ENCODE peak calls at places on chromosomes 11 and 22, in six cellular contexts. H, B, G, K, R and C are unnamed samples. For H3K27me3, the result is how much of the 10 kb centered on the place peaks cover.

GRCh38 chr11:68481579-68482240 is 21.2 kb downstream of the PPP6R3 start:
- DNase-seq in H (no peak), B (no peak), G (no peak), K (no peak), R (no peak), C (no peak)

GRCh38 chr22:20429254-20430100 is 8.1 kb downstream of the SCARF2 start:
- DNase-seq in H (peak), B (peak), G (no peak), K (peak), R (no peak), C (peak)

GRCh38 chr22:36745301-36745995 is 30.5 kb downstream of the IFT27 start:
- DNase-seq in H (no peak), B (no peak), G (no peak), K (peak), R (no peak), C (peak)

GRCh38 chr11:77473001-77473800 is 693 bp downstream of the PAK1 start:
- DNase-seq in H (peak), B (peak), G (no peak), K (peak), R (peak), C (no peak)

GRCh38 chr11:103671143-103671651 is 365.2 kb upstream of the DDI1 start:
- DNase-seq in H (no peak), B (no peak), G (no peak), K (no peak), R (no peak), C (no peak)

GRCh38 chr11:122797651-122798050 is 40.6 kb upstream of the CRTAM start:
- DNase-seq in H (no peak), B (no peak), G (no peak), K (no peak), R (no peak), C (no peak)

GRCh38 chr11:12677131-12677530 is 2.9 kb downstream of the TEAD1 start:
- DNase-seq in H (no peak), B (no peak), G (peak), K (no peak), R (peak), C (no peak)

GRCh38 chr11:35257287-35257686 is 118.3 kb downstream of the CD44 start:
- DNase-seq in H (peak), B (peak), G (no peak), K (no peak), R (no peak), C (no peak)

GRCh38 chr11:70744396-70745185 is 346.3 kb downstream of the CTTN start:
- DNase-seq in H (no peak), B (no peak), G (no peak), K (peak), R (no peak), C (no peak)

GRCh38 chr11:2200536-2200935 is 28.9 kb upstream of the TH start:
- DNase-seq in H (no peak), B (no peak), G (no peak), K (peak), R (no peak), C (no peak)

GRCh38 chr22:42961815-42962214 is 53.1 kb downstream of the PACSIN2 start:
- DNase-seq in H (no peak), B (no peak), G (no peak), K (no peak), R (no peak), C (no peak)

GRCh38 chr11:120182790-120183491 is 27.9 kb upstream of the OAF start:
- DNase-seq in H (no peak), B (no peak), G (no peak), K (no peak), R (peak), C (peak)

GRCh38 chr11:69587454-69588081 is 53.4 kb upstream of the CCND1 start:
- DNase-seq in H (no peak), B (no peak), G (peak), K (no peak), R (no peak), C (peak)

GRCh38 chr11:112320668-112321067 is 60.0 kb upstream of the PLET1 start:
- DNase-seq in H (no peak), B (no peak), G (peak), K (peak), R (peak), C (peak)

GRCh38 chr11:90288207-90288821 is 65.5 kb upstream of the CHORDC1 start:
- DNase-seq in H (no peak), B (peak), G (peak), K (no peak), R (no peak), C (peak)

GRCh38 chr11:119338318-119338890 is 2.3 kb downstream of the C1QTNF5 start:
- DNase-seq in H (no peak), B (peak), G (peak), K (peak), R (peak), C (no peak)

GRCh38 chr11:35740061-35740824 is 77.7 kb downstream of the TRIM44 start:
- DNase-seq in H (no peak), B (no peak), G (no peak), K (no peak), R (no peak), C (no peak)

GRCh38 chr11:114259124-114259526 is 37.1 kb upstream of the NNMT start:
- DNase-seq in H (no peak), B (no peak), G (no peak), K (peak), R (no peak), C (no peak)

GRCh38 chr11:112364962-112365481 is 104.4 kb upstream of the PLET1 start:
- DNase-seq in H (no peak), B (no peak), G (peak), K (no peak), R (peak), C (peak)

GRCh38 chr11:9664276-9665171 is 647 bp downstream of the SWAP70 start:
- DNase-seq in H (peak), B (peak), G (peak), K (peak), R (no peak), C (peak)

GRCh38 chr11:16881074-16881709 is 133.0 kb downstream of the PLEKHA7 start:
- DNase-seq in H (no peak), B (peak), G (no peak), K (peak), R (peak), C (peak)

GRCh38 chr11:2273311-2273710 is 2.9 kb upstream of the ASCL2 start:
- DNase-seq in H (no peak), B (no peak), G (no peak), K (no peak), R (no peak), C (no peak)

GRCh38 chr22:20530368-20531153 is 23.2 kb downstream of the MED15 start:
- DNase-seq in H (no peak), B (no peak), G (peak), K (peak), R (no peak), C (peak)

GRCh38 chr22:48782326-48782725 is 1045.3 kb downstream of the BRD1 start:
- DNase-seq in H (no peak), B (no peak), G (no peak), K (no peak), R (no peak), C (no peak)

GRCh38 chr22:48783821-48784266 is 1043.8 kb downstream of the BRD1 start:
- DNase-seq in H (no peak), B (no peak), G (no peak), K (no peak), R (no peak), C (no peak)

GRCh38 chr22:48781391-48781790 is 1046.3 kb downstream of the BRD1 start:
- DNase-seq in H (no peak), B (no peak), G (no peak), K (no peak), R (no peak), C (no peak)

GRCh38 chr22:48781868-48782267 is 1045.8 kb downstream of the BRD1 start:
- DNase-seq in H (no peak), B (no peak), G (no peak), K (no peak), R (no peak), C (no peak)

GRCh38 chr22:48782817-48783511 is 1044.7 kb downstream of the BRD1 start:
- DNase-seq in H (no peak), B (no peak), G (no peak), K (no peak), R (no peak), C (no peak)
- TF ChIP-seq CTCF in H (no peak), B (peak), G (no peak), K (peak), R (no peak), C (no peak)

DNA sequence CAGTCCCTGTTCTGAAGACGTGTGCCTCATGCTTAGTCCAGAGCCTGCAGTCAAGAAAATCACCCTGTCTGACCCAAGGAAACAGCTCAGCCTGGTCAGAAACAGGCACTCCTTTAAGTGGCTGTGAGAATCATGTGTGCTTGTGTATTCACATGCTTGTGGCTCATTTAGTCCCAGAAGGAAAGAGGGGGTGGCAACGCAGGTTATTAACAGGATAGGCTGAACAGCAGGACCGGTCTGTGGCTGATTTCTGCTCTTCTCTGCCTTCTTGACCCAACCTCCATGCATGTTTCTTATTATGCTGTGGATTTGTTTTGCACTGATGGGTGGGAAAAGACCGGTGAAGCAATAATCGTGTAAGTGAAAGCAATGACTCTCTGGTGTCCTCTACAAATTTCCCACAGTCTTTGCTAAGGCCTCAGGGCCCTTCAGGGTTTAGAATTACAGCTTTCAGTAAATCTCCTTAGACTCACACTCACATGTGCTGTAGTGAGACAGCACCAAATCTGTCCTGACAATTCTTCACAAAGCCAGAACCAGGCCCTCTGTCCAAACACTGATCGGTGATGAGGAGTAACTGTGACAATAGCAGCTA is 288.1 kb downstream of the ETS1 start:
- DNase-seq in H (no peak), B (no peak), G (no peak), K (no peak), R (no peak), C (peak)
- H3K4me3 ChIP-seq in H (no peak), B (no peak), G (no peak), K (no peak), R (no peak), C (no peak)

GRCh38 chr11:78647986-78648875 is 73.6 kb upstream of the NARS2 start:
- DNase-seq in H (no peak), B (no peak), G (no peak), K (no peak), R (no peak), C (no peak)
- H3K27me3 ChIP-seq in H (under half), B (under half), G (under half), K (under half), R (under half), C (under half)

DNA sequence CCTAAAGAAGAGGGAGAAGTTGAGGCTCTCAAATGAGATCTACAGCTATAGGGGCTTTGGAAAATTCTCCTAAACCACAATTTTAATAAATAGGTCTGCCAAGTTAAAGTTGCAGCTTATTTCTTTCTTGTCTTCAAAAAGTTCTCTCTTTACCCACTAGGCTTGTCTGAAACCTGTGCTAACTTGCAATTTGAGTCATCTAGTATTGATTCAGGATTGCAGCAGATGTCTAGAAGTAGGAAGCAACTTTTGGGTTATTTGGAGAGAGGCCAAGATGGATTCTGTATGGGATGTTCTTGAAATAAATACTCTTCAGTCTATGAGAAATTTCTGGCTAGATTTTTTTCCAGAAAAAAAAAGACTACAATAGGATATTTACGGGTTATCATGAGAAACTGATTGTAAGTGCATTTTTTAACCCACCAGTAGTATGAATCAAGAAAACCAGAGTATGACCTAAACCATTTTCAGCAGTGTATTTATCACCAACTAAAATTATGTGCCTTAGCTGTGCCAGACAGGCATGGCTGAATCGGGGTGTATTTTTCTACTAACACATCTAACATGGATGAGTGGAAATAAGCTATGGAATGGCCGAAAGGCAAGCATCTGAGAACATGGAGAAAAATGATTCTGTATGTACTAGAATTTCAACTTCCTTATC is 4.9 kb upstream of the RAB38 start:
- DNase-seq in H (peak), B (no peak), G (no peak), K (no peak), R (no peak), C (peak)
- TF ChIP-seq CTCF in H (peak), B (no peak), G (no peak), K (no peak), R (no peak), C (peak)

DNA sequence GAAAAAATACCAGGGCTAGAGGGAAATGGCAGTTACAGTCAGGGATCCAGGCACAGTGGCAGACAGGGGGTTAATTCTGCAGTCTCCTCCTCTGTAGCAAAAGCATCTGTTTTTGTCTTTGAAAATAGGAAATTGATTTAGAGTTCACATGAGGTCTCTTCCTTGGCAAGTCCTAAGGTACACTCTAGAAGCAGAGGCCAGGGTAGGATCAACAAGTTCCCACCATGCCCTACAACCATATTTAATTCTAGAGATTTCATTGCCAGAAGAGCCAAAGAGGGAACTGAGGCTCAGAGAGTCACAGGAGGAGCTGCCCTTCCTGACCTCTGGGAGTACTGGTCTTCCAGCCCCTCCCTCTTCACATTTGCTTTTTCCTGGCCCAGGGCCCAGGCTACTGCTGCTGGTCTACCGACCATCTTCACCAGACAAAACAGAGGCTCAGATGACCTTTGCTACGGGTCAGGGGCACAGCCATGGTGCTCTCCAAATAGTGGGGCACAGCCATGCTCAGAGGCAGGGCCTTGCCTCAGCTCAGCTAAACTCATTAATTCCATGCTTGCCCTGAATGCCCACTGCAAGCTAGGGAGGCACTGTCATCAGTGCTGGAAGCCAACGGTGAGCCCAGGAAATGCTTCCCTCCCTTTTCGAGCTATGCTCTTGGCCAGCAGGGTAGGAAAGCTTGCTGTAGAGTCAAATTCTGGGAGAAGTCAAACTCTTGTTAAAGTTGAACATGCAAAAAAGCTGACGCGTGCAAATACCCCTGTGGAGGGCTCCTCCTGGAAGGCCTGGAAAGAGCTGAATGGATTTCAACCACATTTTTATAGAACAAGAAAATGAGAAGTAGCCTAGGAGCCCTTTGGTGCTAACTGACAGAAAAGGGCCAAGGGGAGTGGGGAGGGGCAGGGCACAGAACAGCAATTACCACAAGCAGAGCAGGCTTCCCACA is 11.7 kb upstream of the CHRM4 start:
- DNase-seq in H (no peak), B (no peak), G (no peak), K (no peak), R (no peak), C (no peak)
- H3K4me3 ChIP-seq in H (no peak), B (no peak), G (no peak), K (no peak), R (no peak), C (no peak)